ENCODE peak calls at places on chromosomes 3 and 15, in seven cellular contexts. Z, E, R, F, Q, L and M are unnamed samples.

GRCh38 chr3:116140100-116140689 is 305.1 kb downstream of the LSAMP start:
- DNase-seq in Z (no peak), E (peak), R (no peak), F (no peak), Q (no peak), L (no peak), M (peak)

GRCh38 chr3:194120789-194121770 is 14.9 kb upstream of the HES1 start:
- DNase-seq in Z (no peak), E (no peak), R (no peak), F (no peak), Q (no peak), L (no peak), M (no peak)

GRCh38 chr3:152195206-152195605 is 73.5 kb upstream of the MBNL1 start:
- DNase-seq in Z (no peak), E (no peak), R (no peak), F (no peak), Q (no peak), L (no peak), M (no peak)

GRCh38 chr15:93037341-93038063 is 51.5 kb downstream of the RGMA start:
- DNase-seq in Z (peak), E (peak), R (peak), F (peak), Q (peak), L (peak), M (peak)

GRCh38 chr15:77992356-77993222 is 84.9 kb downstream of the TBC1D2B start:
- DNase-seq in Z (no peak), E (no peak), R (no peak), F (no peak), Q (no peak), L (peak), M (no peak)

GRCh38 chr3:155859859-155860258 is 5.6 kb upstream of the SLC33A1 start:
- DNase-seq in Z (no peak), E (peak), R (no peak), F (no peak), Q (no peak), L (no peak), M (peak)

GRCh38 chr3:87045473-87045872 is 54.5 kb upstream of the VGLL3 start:
- DNase-seq in Z (no peak), E (no peak), R (no peak), F (no peak), Q (no peak), L (no peak), M (no peak)

GRCh38 chr3:87145553-87145952 is 81.6 kb upstream of the CHMP2B start:
- DNase-seq in Z (no peak), E (peak), R (no peak), F (no peak), Q (peak), L (no peak), M (peak)

GRCh38 chr3:5485427-5485826 is 297.9 kb downstream of the EDEM1 start:
- DNase-seq in Z (no peak), E (no peak), R (no peak), F (no peak), Q (no peak), L (no peak), M (no peak)

GRCh38 chr3:100155105-100155504 is 40.8 kb upstream of the FILIP1L start:
- DNase-seq in Z (no peak), E (peak), R (no peak), F (no peak), Q (no peak), L (no peak), M (peak)

GRCh38 chr3:39531681-39532080 is 64.2 kb downstream of the MOBP start:
- DNase-seq in Z (peak), E (peak), R (no peak), F (peak), Q (no peak), L (no peak), M (peak)

GRCh38 chr3:102510663-102511062 is 75.8 kb downstream of the ZPLD1 start:
- DNase-seq in Z (no peak), E (peak), R (no peak), F (no peak), Q (no peak), L (no peak), M (no peak)

DNA sequence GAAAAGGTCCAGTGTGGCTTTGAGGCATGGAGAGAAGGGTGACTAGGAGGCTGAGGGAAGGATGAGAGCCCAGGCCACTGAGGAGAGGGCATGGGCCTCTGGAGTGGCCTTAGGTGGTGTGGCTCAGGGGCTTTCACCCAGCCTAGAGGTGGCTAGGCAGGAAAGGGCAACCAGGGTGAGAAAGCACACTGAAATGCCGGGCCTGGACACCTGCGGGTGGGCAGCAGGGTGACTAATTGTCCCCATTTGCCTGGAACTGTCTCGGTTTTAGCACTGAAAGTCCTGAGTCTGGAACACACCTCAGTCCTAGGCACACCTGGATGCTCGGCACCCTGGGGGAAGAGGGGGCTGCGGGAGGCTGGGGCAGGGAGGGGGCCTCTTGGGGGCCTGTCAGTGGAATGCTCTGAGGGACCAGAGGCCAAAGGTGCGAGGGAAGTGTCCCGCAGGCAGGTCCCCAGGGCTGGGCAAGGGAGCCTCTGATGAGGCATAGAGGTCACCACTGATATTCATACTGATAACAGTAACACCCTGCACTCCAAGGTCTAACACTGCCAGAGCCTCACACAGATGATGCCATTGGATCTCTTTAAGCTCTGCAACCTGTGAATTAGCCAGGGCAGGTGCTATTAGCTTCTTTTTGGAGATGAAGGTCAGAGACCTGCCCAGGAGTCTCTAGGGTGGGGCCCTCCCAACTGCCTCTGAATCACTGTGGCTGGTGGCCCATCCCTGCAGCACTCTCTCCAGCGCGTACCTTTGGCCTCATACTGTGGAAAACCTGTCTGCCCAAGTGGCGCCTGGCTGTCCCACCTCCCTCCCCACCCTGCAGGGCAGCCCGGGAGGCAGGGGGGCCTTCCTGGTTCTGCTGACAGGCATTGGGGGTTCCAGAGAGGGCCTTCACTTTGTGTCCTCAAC is 3.0 kb upstream of the PHGR1 start:
- DNase-seq in Z (no peak), E (no peak), R (no peak), F (no peak), Q (no peak), L (no peak), M (no peak)
- TF ChIP-seq CTCF in Z (no peak), E (no peak), R (no peak), F (no peak), Q (no peak), L (no peak), M (no peak)

GRCh38 chr15:72183781-72184164 is 13.8 kb downstream of the GRAMD2A start:
- DNase-seq in Z (no peak), E (no peak), R (no peak), F (no peak), Q (no peak), L (no peak), M (no peak)
- H3K4me3 ChIP-seq in Z (no peak), E (peak), R (peak), F (peak), Q (peak), L (peak), M (no peak)

GRCh38 chr15:71447328-71448250 is 332.3 kb downstream of the THSD4 start:
- DNase-seq in Z (no peak), E (peak), R (no peak), F (no peak), Q (peak), L (peak), M (peak)
- TF ChIP-seq CTCF in Z (no peak), E (no peak), R (no peak), F (no peak), Q (no peak), L (no peak), M (no peak)

GRCh38 chr3:4350789-4351163 is 47.6 kb downstream of the SETMAR start:
- DNase-seq in Z (peak), E (peak), R (peak), F (peak), Q (no peak), L (no peak), M (peak)
- H3K4me3 ChIP-seq in Z (no peak), E (no peak), R (no peak), F (peak), Q (no peak), L (peak), M (peak)

GRCh38 chr3:141308588-141309218 is 59.6 kb upstream of the ZBTB38 start:
- DNase-seq in Z (peak), E (peak), R (no peak), F (peak), Q (peak), L (peak), M (peak)
- TF ChIP-seq CTCF in Z (peak), E (peak), R (peak), F (peak), Q (peak), L (peak), M (peak)

GRCh38 chr15:69032703-69033373 is 18.3 kb downstream of the NOX5 start:
- DNase-seq in Z (no peak), E (no peak), R (no peak), F (no peak), Q (no peak), L (no peak), M (no peak)

GRCh38 chr15:69031013-69032001 is 16.8 kb downstream of the NOX5 start:
- DNase-seq in Z (peak), E (peak), R (no peak), F (peak), Q (peak), L (peak), M (peak)

GRCh38 chr15:69034352-69034751 is 19.9 kb downstream of the NOX5 start:
- DNase-seq in Z (no peak), E (peak), R (peak), F (no peak), Q (no peak), L (no peak), M (peak)

GRCh38 chr15:69035205-69035917 is 20.9 kb downstream of the NOX5 start:
- DNase-seq in Z (no peak), E (peak), R (no peak), F (no peak), Q (peak), L (no peak), M (peak)

GRCh38 chr15:69032006-69032405 is 17.5 kb downstream of the NOX5 start:
- DNase-seq in Z (no peak), E (peak), R (no peak), F (no peak), Q (no peak), L (no peak), M (no peak)
- H3K4me3 ChIP-seq in Z (no peak), E (peak), R (no peak), F (peak), Q (peak), L (no peak), M (no peak)

GRCh38 chr3:9809239-9809614 is 835 bp upstream of the TTLL3 start:
- DNase-seq in Z (no peak), E (no peak), R (no peak), F (no peak), Q (peak), L (peak), M (no peak)

GRCh38 chr3:9806688-9807589 is 3.1 kb upstream of the TTLL3 start:
- DNase-seq in Z (no peak), E (no peak), R (no peak), F (no peak), Q (no peak), L (no peak), M (no peak)

GRCh38 chr3:9807981-9808344 is 2.1 kb upstream of the TTLL3 start:
- DNase-seq in Z (no peak), E (no peak), R (no peak), F (no peak), Q (no peak), L (no peak), M (no peak)

GRCh38 chr3:9809615-9810356 is at the start of gene TTLL3:
- DNase-seq in Z (peak), E (peak), R (no peak), F (peak), Q (peak), L (peak), M (peak)

GRCh38 chr3:9808345-9809037 is 1.6 kb upstream of the TTLL3 start:
- DNase-seq in Z (no peak), E (peak), R (no peak), F (no peak), Q (peak), L (no peak), M (peak)
- TF ChIP-seq CTCF in Z (no peak), E (peak), R (peak), F (no peak), Q (peak), L (no peak), M (peak)

GRCh38 chr3:178005961-178006360 is 530.3 kb upstream of the KCNMB2 start:
- DNase-seq in Z (no peak), E (no peak), R (no peak), F (no peak), Q (no peak), L (no peak), M (no peak)

GRCh38 chr3:177995733-177996085 is 540.5 kb upstream of the KCNMB2 start:
- DNase-seq in Z (no peak), E (no peak), R (no peak), F (no peak), Q (no peak), L (no peak), M (no peak)

GRCh38 chr3:178003756-178004155 is 532.5 kb upstream of the KCNMB2 start:
- DNase-seq in Z (no peak), E (peak), R (no peak), F (no peak), Q (no peak), L (no peak), M (peak)

GRCh38 chr3:178002113-178002512 is 534.1 kb upstream of the KCNMB2 start:
- DNase-seq in Z (no peak), E (no peak), R (no peak), F (no peak), Q (no peak), L (no peak), M (no peak)

DNA sequence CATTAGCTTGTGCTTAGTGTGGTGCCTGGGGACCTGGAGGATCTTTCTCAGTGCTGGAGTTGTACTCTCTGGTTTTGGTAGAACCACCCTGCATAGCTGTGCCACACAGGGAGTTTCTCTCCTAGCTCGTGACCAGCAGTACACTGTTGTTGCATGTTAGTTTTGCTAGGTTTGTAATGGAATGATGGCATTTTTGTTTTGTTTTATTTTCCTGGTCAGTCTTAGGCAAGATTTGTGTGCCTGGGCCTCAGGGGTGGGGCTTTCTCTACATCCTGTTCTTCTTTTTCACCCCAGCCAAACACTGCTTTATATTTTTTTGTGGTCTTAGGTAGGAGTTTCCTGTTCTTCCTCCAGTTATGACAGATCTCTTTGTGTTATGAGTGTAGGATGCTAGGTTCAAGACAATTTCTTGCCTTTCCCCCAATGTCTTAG is 534.5 kb upstream of the KCNMB2 start:
- DNase-seq in Z (no peak), E (peak), R (no peak), F (no peak), Q (no peak), L (no peak), M (peak)
- H3K4me3 ChIP-seq in Z (no peak), E (no peak), R (no peak), F (no peak), Q (no peak), L (no peak), M (no peak)

GRCh38 chr3:177212278-177212610 is 15.0 kb upstream of the TBL1XR1 start:
- DNase-seq in Z (no peak), E (no peak), R (no peak), F (no peak), Q (no peak), L (no peak), M (no peak)
- TF ChIP-seq CTCF in Z (no peak), E (no peak), R (no peak), F (no peak), Q (no peak), L (no peak), M (no peak)